ENCODE peak calls at places on chromosomes 1 and 21, in seven cellular contexts. P, C, W, X, H, M and R are unnamed samples.

GRCh38 chr1:100354971-100355394 is 2.7 kb downstream of the CDC14A start:
- DNase-seq in P (no peak), C (no peak), W (no peak), X (no peak), H (peak), M (no peak), R (no peak)

GRCh38 chr1:231106347-231106746 is 55.5 kb upstream of the TRIM67 start:
- DNase-seq in P (no peak), C (no peak), W (no peak), X (no peak), H (peak), M (no peak), R (peak)

GRCh38 chr1:214590696-214591095 is 12.3 kb upstream of the CENPF start:
- DNase-seq in P (no peak), C (no peak), W (no peak), X (no peak), H (no peak), M (no peak), R (no peak)

GRCh38 chr1:71908313-71908712 is 374.0 kb downstream of the NEGR1 start:
- DNase-seq in P (no peak), C (no peak), W (no peak), X (no peak), H (peak), M (no peak), R (no peak)

GRCh38 chr1:119799003-119799402 is 12.3 kb downstream of the REG4 start:
- DNase-seq in P (no peak), C (no peak), W (no peak), X (no peak), H (no peak), M (no peak), R (no peak)

GRCh38 chr1:192890134-192890533 is 81.3 kb downstream of the RGS2 start:
- DNase-seq in P (no peak), C (no peak), W (no peak), X (no peak), H (no peak), M (no peak), R (no peak)

GRCh38 chr1:97364086-97364485 is 556.7 kb downstream of the DPYD start:
- DNase-seq in P (no peak), C (no peak), W (no peak), X (no peak), H (no peak), M (no peak), R (no peak)

GRCh38 chr1:5980314-5981008 is 11.8 kb downstream of the NPHP4 start:
- DNase-seq in P (no peak), C (no peak), W (peak), X (no peak), H (no peak), M (no peak), R (no peak)

GRCh38 chr1:77238463-77238862 is 19.2 kb upstream of the PIGK start:
- DNase-seq in P (no peak), C (no peak), W (no peak), X (no peak), H (no peak), M (no peak), R (no peak)

GRCh38 chr1:235009074-235009473 is 119.6 kb downstream of the TOMM20 start:
- DNase-seq in P (no peak), C (no peak), W (no peak), X (no peak), H (no peak), M (no peak), R (no peak)

GRCh38 chr1:23555225-23555801 is 4.0 kb downstream of the ID3 start:
- DNase-seq in P (no peak), C (no peak), W (no peak), X (no peak), H (no peak), M (no peak), R (no peak)

GRCh38 chr21:31162079-31162699 is 123.9 kb upstream of the KRTAP19-8 start:
- DNase-seq in P (no peak), C (no peak), W (no peak), X (no peak), H (no peak), M (no peak), R (no peak)

GRCh38 chr1:96313216-96313615 is 408.4 kb upstream of the PTBP2 start:
- DNase-seq in P (no peak), C (no peak), W (no peak), X (no peak), H (peak), M (no peak), R (no peak)

GRCh38 chr1:176102700-176103244 is 104.3 kb downstream of the COP1 start:
- DNase-seq in P (no peak), C (no peak), W (no peak), X (no peak), H (no peak), M (no peak), R (no peak)

GRCh38 chr1:58412071-58412580 is 134.4 kb downstream of the OMA1 start:
- DNase-seq in P (no peak), C (no peak), W (no peak), X (no peak), H (no peak), M (no peak), R (no peak)

GRCh38 chr21:39004776-39005605 is 178.3 kb downstream of the PSMG1 start:
- DNase-seq in P (peak), C (no peak), W (no peak), X (no peak), H (peak), M (no peak), R (no peak)

GRCh38 chr1:221897312-221897711 is 155.4 kb upstream of the DUSP10 start:
- DNase-seq in P (no peak), C (no peak), W (no peak), X (no peak), H (no peak), M (no peak), R (peak)

GRCh38 chr1:233357595-233358446 is 30.3 kb downstream of the MAP3K21 start:
- DNase-seq in P (no peak), C (no peak), W (no peak), X (no peak), H (no peak), M (no peak), R (no peak)

GRCh38 chr1:47694011-47694890 is 256.4 kb downstream of the FOXD2 start:
- DNase-seq in P (no peak), C (no peak), W (no peak), X (no peak), H (no peak), M (no peak), R (no peak)

GRCh38 chr1:41842282-41842681 is 76.4 kb downstream of the HIVEP3 start:
- DNase-seq in P (no peak), C (no peak), W (no peak), X (no peak), H (no peak), M (no peak), R (no peak)

GRCh38 chr1:100995196-100995983 is 30.2 kb downstream of the DPH5 start:
- DNase-seq in P (no peak), C (no peak), W (no peak), X (no peak), H (no peak), M (no peak), R (no peak)

DNA sequence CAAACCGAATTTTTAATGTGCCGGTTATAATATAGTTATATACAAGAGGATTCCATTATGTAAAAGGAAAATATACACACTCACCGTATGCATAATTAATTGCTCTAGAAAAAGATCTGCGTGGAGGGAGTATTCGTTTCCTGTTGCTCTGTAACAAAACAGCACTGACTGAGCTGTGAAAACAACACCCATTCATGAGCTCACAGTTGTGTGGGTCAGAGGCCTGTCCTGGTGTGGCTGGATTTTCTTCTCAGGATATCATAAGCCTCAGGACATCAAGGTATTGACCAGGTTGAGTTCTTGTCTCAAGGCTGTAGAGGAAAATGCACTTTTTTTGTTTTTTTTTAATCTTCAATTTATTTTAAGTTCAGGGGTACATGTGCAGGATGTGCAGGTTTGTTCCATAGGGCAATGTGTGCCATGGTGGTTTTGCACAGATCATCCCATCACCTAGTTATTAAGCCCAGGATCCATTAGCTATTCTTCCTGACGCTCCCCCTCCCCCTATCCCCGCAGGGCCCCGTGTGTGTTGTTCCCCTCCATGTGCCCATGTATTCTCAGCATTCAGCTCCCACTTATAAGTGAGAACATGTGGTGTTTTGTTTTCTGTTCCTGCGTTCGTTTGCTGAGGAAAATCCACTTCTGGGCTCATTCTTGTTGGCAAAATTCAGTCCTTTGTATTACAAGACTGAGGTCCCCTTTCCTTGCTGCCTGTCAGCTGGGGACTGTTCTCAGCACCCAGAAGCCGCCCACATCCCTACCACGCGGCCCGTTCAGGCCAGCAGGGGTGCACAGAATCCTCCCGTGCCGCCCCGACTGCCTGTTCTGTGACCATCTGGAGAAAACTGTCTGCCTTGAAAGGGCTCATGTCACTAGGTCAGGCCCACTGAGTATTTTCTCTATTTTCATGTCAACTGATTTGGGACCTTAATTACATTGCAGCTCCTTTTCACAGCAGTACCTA is 87.4 kb upstream of the ERRFI1 start:
- DNase-seq in P (no peak), C (no peak), W (no peak), X (no peak), H (no peak), M (no peak), R (no peak)
- TF ChIP-seq CTCF in P (no peak), C (no peak), W (no peak), X (no peak), H (no peak), M (no peak), R (no peak)

DNA sequence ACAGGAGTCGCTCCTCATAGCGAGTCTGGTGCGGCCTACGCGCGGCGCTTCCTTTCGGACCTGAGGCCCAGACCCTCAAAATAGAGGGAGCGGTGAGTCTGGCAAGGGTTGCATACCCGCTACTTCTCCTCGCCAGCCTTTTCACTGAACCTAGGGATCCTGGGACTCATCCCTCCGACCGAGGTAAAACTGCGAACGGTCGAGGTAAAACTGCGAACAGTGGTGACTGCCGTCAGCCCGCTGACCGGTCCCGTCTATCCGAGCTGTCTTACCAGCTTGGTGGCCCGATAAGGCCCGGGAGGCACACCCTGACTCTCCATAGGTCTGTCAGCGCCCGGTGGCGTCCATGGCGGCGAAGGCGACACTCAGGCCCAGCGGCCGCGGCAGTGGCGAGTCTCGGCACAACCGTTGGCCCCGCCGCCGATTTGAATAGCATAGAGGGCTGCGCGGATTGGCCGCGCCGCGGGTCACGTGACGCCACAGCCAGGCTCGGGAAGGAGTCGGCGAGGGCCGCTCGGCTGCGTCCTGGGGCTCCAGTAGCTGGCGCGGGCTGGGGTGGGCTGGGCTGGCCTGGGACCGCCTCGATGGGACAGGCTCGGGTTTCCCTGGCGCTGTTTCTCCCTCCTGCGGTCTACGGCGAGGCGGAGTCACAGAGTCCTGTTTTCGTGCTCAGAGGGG is at the start of gene DEPDC1:
- DNase-seq in P (peak), C (peak), W (peak), X (peak), H (peak), M (peak), R (peak)
- TF ChIP-seq CTCF in P (no peak), C (no peak), W (no peak), X (no peak), H (peak), M (no peak), R (no peak)

DNA sequence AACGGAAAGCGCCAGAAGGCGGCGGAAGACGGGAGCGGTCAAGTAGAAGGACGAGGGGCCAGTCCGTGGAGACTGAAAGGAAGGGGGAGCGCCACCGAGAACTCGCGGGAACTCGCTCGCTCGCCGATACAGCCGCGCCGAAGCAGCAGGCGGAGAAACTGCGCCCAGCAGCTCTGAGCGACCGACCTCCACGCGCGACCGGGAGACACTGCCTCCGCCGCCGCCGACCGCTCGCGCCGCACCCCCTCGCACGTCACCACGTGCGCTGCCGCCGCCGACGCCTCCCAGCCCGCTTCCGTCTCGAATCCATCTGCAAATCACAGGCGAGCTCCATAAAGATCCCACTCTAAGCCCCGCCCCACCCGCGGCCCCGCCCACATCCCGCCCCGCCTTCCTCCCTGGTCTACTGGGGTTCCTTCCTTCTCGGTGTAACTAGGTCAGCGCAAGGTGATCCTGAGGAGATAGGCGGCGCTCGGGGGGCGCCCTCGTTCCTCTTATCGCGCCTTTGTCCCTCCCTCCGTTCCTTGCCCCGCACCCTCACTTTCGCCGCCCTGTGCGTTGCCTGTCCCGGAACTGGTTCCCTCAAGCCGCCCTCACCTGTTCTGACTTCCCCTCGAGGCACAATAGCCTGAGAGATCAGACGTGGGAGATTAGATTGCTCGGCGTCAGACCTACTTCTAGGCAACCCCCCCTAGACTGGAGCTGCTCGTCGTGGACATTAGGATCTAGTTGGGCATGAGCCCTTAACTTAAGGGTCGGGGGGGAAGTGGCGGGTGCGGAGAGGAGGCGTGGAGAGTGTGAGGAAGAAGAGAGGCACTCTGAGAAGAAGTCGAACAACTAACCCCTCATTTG is at the start of gene IVNS1ABP:
- DNase-seq in P (peak), C (peak), W (peak), X (peak), H (peak), M (peak), R (peak)
- TF ChIP-seq CTCF in P (peak), C (no peak), W (no peak), X (no peak), H (peak), M (no peak), R (no peak)

DNA sequence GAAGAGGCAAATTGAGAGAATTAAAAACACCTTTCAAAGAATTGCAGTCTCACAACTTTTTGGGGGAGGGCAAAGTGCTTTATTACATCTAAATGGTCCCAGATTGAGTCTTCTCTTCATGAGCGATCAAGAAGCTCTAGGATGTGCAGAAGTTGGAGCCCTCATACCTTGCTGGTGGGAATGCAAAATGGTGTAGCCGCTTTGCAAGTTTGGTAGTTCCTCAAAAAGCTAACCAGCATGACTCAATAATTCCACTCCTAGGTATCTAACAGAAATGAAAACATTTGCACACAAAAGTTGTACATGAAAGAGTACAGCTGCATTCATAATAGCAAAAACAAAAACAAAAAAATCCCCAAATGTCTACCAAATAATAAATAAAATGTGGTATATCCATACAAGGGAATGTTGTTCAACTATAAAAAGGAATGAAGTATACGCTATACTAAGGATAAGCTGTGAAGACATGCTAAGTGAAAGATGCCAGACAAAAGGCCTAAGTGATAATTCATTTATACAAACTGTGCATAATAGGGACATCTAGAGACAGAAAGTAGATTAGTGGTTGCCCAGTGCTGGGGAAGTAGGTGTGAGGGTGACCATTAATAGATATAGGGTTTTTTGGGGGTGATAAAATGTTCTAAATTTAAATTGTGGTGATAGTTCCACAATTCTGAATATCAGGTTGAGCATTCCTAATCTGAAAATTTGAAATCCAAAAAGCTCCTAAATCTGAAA is 55.2 kb downstream of the SELENOF start:
- DNase-seq in P (no peak), C (no peak), W (no peak), X (no peak), H (no peak), M (no peak), R (no peak)
- TF ChIP-seq CTCF in P (no peak), C (no peak), W (no peak), X (no peak), H (no peak), M (no peak), R (no peak)

DNA sequence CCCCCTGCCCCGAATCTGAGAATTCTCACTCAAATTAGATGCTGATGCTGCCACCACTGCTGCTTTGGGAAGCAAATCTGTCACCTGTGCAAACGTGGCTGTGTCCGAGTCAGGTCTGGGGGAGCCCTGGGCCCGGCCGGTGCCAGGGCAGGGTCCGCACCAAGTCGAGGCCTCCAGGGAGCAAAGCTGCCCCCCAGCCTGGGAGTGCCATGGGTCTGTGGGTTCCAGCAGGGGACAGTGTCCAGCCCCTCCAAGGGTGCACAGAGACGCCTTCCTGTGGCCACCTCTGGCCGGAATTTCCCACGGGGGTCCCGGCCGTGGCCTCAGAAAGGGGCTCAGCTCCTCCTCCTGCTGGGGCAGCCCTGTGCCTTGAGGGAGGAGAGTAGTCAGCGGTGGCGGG is 27.7 kb upstream of the TTLL10 start:
- DNase-seq in P (no peak), C (no peak), W (no peak), X (no peak), H (no peak), M (no peak), R (no peak)
- TF ChIP-seq CTCF in P (no peak), C (no peak), W (no peak), X (no peak), H (no peak), M (no peak), R (no peak)

GRCh38 chr1:170671629-170671963 is 7.7 kb downstream of the PRRX1 start:
- DNase-seq in P (no peak), C (no peak), W (no peak), X (no peak), H (no peak), M (no peak), R (no peak)

GRCh38 chr1:170668301-170668789 is 4.4 kb downstream of the PRRX1 start:
- DNase-seq in P (no peak), C (no peak), W (no peak), X (no peak), H (no peak), M (no peak), R (no peak)

GRCh38 chr1:170669036-170669435 is 5.1 kb downstream of the PRRX1 start:
- DNase-seq in P (no peak), C (no peak), W (no peak), X (no peak), H (no peak), M (no peak), R (no peak)

GRCh38 chr1:170669586-170670332 is 5.8 kb downstream of the PRRX1 start:
- DNase-seq in P (no peak), C (no peak), W (no peak), X (no peak), H (no peak), M (no peak), R (no peak)

GRCh38 chr1:170670751-170671628 is 7.1 kb downstream of the PRRX1 start:
- DNase-seq in P (peak), C (no peak), W (peak), X (no peak), H (no peak), M (no peak), R (no peak)
- TF ChIP-seq CTCF in P (peak), C (peak), W (peak), X (no peak), H (peak), M (no peak), R (peak)

GRCh38 chr1:227942716-227943261 is 4.9 kb downstream of the WNT9A start:
- DNase-seq in P (no peak), C (no peak), W (peak), X (no peak), H (no peak), M (peak), R (no peak)

GRCh38 chr1:227939791-227940771 is 7.7 kb downstream of the WNT9A start:
- DNase-seq in P (no peak), C (no peak), W (no peak), X (peak), H (no peak), M (peak), R (no peak)

GRCh38 chr1:227942021-227942715 is 5.6 kb downstream of the WNT9A start:
- DNase-seq in P (no peak), C (no peak), W (peak), X (no peak), H (no peak), M (peak), R (no peak)

GRCh38 chr1:227940791-227941241 is 6.9 kb downstream of the WNT9A start:
- DNase-seq in P (no peak), C (no peak), W (no peak), X (peak), H (no peak), M (peak), R (no peak)

GRCh38 chr1:227941509-227942020 is 6.2 kb downstream of the WNT9A start:
- DNase-seq in P (no peak), C (no peak), W (no peak), X (no peak), H (no peak), M (peak), R (no peak)
- TF ChIP-seq CTCF in P (no peak), C (no peak), W (no peak), X (no peak), H (no peak), M (no peak), R (no peak)

GRCh38 chr1:113389953-113390834 is at the start of gene MAGI3:
- DNase-seq in P (peak), C (peak), W (peak), X (peak), H (peak), M (peak), R (peak)
- TF ChIP-seq CTCF in P (no peak), C (no peak), W (no peak), X (no peak), H (no peak), M (no peak), R (no peak)

GRCh38 chr1:25430073-25430665 is 528 bp upstream of the MACO1 start:
- DNase-seq in P (peak), C (peak), W (peak), X (peak), H (no peak), M (peak), R (peak)
- TF ChIP-seq CTCF in P (no peak), C (no peak), W (no peak), X (no peak), H (no peak), M (no peak), R (no peak)